ENCODE peak calls at places on chromosomes 13 and 19, in nine cellular contexts. Z is transverse colon, A is ovary, C is mammary epithelial cell, W is stomach, V is IMR-90, M is uterus, X is mesenchymal stem cell, Q is endodermal cell. B is an unnamed sample.

GRCh38 chr13:111474136-111475002 is 153.9 kb downstream of the TEX29 start:
- DNase-seq in Z (no peak), A (no peak), C (peak), W (no peak), V (peak), M (no peak), X (peak), Q (peak), B (no peak)

GRCh38 chr13:42732073-42732472 is 49.3 kb upstream of the FAM216B start:
- DNase-seq in Z (no peak), A (no peak), C (no peak), W (no peak), V (no peak), M (no peak), X (no peak), Q (no peak), B (no peak)

GRCh38 chr13:75145926-75146325 is 336.0 kb downstream of the TBC1D4 start:
- DNase-seq in Z (no peak), A (no peak), C (no peak), W (no peak), V (no peak), M (no peak), X (no peak), Q (no peak), B (no peak)

GRCh38 chr13:44142911-44143665 is 230.5 kb upstream of the SERP2 start:
- DNase-seq in Z (no peak), A (no peak), C (peak), W (no peak), V (peak), M (no peak), X (peak), Q (no peak), B (no peak)

GRCh38 chr13:76048126-76048525 is 412.0 kb downstream of the LMO7 start:
- DNase-seq in Z (no peak), A (no peak), C (no peak), W (no peak), V (no peak), M (no peak), X (no peak), Q (no peak), B (no peak)

GRCh38 chr13:46559272-46559805 is 6.4 kb downstream of the LRCH1 start:
- DNase-seq in Z (no peak), A (no peak), C (peak), W (no peak), V (no peak), M (no peak), X (no peak), Q (no peak), B (no peak)

GRCh38 chr13:34257980-34258379 is 440.0 kb downstream of the RFC3 start:
- DNase-seq in Z (no peak), A (no peak), C (no peak), W (no peak), V (no peak), M (no peak), X (no peak), Q (no peak), B (no peak)

GRCh38 chr19:15448778-15449619 is 757 bp downstream of the WIZ start:
- DNase-seq in Z (no peak), A (peak), C (no peak), W (no peak), V (no peak), M (peak), X (peak), Q (peak), B (no peak)

GRCh38 chr19:28208745-28209144 is 1004.2 kb downstream of the UQCRFS1 start:
- DNase-seq in Z (no peak), A (no peak), C (no peak), W (no peak), V (no peak), M (no peak), X (no peak), Q (peak), B (no peak)

GRCh38 chr13:93227280-93227905 is 786 bp downstream of the GPC6 start:
- DNase-seq in Z (peak), A (peak), C (peak), W (no peak), V (peak), M (no peak), X (peak), Q (peak), B (peak)

GRCh38 chr19:45670670-45671453 is 2.8 kb downstream of the GIPR start:
- DNase-seq in Z (peak), A (peak), C (peak), W (peak), V (peak), M (peak), X (peak), Q (peak), B (peak)

GRCh38 chr13:112842343-112842856 is 126.6 kb upstream of the MCF2L start:
- DNase-seq in Z (no peak), A (peak), C (no peak), W (no peak), V (no peak), M (peak), X (peak), Q (peak), B (no peak)

DNA sequence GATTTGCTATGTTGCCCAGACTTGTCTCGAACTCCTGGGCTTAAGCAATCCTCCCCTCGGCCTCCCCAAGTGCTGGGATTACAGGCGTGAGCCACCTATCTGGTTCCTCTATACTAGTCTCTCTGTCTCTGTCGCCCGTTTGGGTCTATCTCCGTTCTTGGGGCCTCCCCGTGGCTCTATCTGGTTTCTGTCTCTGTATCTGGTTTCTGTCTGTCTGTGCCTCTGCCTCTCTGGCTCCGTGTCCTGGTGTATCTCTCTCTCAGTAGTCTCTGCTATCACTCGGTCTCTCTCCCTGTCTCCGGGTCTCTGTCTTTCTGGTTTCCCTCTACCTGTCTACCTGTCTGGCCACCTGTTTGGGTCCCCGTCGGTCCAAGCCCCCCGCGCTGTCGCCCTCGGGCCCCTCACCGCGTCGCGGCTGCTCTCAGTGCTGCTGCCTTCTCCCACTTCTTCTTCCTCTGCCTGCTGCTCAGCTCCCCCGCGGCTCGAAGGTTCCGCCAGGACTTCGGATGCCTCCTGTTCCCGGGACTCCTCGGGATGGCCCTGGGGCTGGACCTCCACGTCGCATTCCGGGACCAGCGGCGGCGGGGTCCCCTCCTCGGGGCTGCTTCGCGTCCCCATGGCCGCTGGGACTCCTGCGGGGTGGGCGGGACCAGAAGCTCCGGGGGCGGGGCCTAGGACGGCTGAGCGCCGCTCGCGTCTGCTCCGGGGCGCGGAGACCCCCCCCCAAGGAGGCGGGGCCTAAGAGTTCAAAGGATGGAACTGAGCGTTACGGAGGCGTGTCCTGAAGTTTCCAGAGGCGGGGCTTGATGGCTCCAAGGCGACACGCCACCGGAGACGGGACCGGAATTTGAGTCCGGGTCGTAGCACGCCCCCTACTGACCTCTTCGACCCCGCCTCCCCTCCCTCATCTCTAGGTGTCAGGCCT is 783 bp downstream of the PHLDB3 start:
- DNase-seq in Z (peak), A (peak), C (peak), W (peak), V (peak), M (peak), X (peak), Q (peak), B (peak)
- H3K27ac ChIP-seq in Z (peak), A (peak), C (peak), W (peak), V (peak), M (peak), X (peak), Q (no peak), B (peak)

GRCh38 chr13:27621116-27621365 is 651 bp upstream of the POLR1D start:
- DNase-seq in Z (no peak), A (no peak), C (no peak), W (no peak), V (no peak), M (no peak), X (peak), Q (no peak), B (no peak)
- H3K27ac ChIP-seq in Z (peak), A (peak), C (peak), W (peak), V (peak), M (peak), X (peak), Q (peak), B (peak)

DNA sequence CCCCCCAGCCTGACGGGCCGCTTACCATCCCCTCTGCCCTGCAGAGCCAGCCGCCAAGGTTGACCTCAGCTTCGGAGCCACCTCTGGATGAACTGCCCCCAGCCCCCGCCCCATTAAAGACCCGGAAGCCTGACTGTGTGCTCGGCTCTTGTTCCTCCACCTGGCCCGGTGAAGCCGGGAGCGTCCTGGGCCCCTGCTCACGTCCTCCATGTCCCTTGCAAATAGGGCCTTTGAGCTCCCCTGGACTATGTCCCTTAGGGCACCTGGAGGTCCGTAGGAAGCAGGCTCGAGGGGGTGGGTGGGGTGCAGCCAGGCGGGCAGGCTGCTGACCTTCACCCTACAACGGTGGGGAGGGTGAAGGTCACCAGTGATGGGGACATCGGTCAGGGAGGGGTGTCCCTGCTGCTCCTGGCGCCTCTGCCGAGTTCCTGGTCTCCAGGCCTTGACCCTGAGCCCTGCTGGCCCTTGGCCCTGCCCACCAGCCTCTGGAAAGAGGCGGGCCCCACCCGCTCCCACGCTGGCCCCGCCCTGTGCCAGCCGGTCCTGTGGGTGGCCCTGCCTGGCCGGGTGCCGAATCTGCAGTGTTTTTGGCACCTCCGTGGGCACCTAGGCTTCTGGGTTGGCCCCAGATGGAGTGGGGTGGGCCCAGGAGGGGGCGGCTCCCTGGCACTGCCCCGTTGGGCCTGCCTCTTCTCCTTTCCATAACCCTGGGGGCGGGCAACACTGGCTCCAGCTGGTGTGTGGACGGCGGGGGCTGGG is 3.3 kb downstream of the ATP5F1D start:
- DNase-seq in Z (peak), A (peak), C (no peak), W (peak), V (no peak), M (peak), X (no peak), Q (no peak), B (peak)
- H3K27ac ChIP-seq in Z (peak), A (peak), C (no peak), W (peak), V (peak), M (peak), X (peak), Q (no peak), B (peak)

DNA sequence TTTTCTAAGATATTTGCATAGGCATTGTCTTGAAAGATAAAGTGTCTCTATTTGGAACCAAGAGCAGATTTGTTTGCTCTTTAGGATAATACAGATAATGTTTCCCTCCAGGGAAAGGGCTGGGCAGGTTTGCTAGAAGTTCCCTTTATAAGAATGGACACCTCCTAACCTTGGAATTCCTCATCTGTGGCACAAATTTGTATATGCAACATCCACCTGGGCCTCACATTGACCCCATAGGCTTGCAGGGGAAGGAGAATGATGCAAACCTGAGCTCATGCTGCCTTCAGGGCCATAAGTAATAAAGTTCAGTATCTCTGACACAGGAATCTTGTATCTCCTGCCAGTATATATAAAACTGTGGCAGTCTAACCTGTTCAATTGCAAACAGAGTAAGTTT is 508.4 kb upstream of the MIR17HG start:
- DNase-seq in Z (no peak), A (no peak), C (peak), W (no peak), V (no peak), M (no peak), X (no peak), Q (no peak), B (no peak)
- H3K27ac ChIP-seq in Z (no peak), A (no peak), C (peak), W (no peak), V (no peak), M (no peak), X (no peak), Q (no peak), B (no peak)

GRCh38 chr13:94249512-94249911 is 230.0 kb downstream of the DCT start:
- DNase-seq in Z (no peak), A (no peak), C (peak), W (no peak), V (peak), M (no peak), X (peak), Q (peak), B (no peak)

GRCh38 chr13:94247890-94248289 is 231.6 kb downstream of the DCT start:
- DNase-seq in Z (no peak), A (no peak), C (peak), W (no peak), V (no peak), M (no peak), X (no peak), Q (no peak), B (no peak)

GRCh38 chr13:94243551-94243950 is 235.9 kb downstream of the DCT start:
- DNase-seq in Z (no peak), A (no peak), C (no peak), W (no peak), V (no peak), M (no peak), X (no peak), Q (no peak), B (no peak)

GRCh38 chr13:94248454-94249233 is 230.8 kb downstream of the DCT start:
- DNase-seq in Z (no peak), A (no peak), C (peak), W (no peak), V (peak), M (no peak), X (no peak), Q (no peak), B (no peak)

GRCh38 chr13:94246495-94246894 is 233.0 kb downstream of the DCT start:
- DNase-seq in Z (no peak), A (no peak), C (no peak), W (no peak), V (no peak), M (no peak), X (no peak), Q (no peak), B (no peak)
- H3K27ac ChIP-seq in Z (no peak), A (no peak), C (no peak), W (no peak), V (no peak), M (no peak), X (no peak), Q (no peak), B (no peak)

DNA sequence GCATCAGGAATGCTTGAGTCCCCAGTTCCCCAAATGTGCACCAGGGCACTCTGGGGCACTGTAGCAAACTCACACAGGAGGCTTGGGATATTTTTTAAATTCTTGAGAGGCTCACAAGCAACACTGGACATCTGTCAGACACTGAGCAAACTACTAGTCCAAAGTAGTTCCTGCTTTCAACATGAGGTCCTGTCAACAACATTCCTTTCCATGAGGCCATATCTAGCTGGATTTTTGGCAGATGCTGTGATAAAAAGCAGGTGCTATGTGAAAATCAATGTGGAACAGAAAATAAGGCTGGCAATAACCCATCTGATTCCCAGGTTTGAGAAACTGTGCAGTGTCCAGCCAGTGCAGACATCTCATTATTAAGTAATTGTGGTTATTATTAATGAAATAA is 50.5 kb downstream of the STARD13 start:
- DNase-seq in Z (no peak), A (no peak), C (no peak), W (no peak), V (peak), M (no peak), X (peak), Q (no peak), B (no peak)
- H3K27ac ChIP-seq in Z (peak), A (no peak), C (no peak), W (no peak), V (peak), M (peak), X (peak), Q (no peak), B (no peak)

GRCh38 chr13:79742923-79743322 is 262.0 kb downstream of the NDFIP2 start:
- DNase-seq in Z (no peak), A (no peak), C (no peak), W (no peak), V (no peak), M (no peak), X (no peak), Q (no peak), B (no peak)
- H3K27ac ChIP-seq in Z (no peak), A (no peak), C (no peak), W (no peak), V (no peak), M (no peak), X (no peak), Q (no peak), B (no peak)